ENCODE peak calls at places on chromosomes 16 and 17, in six cellular contexts. A is K562, C is SK-N-SH, S is HepG2, G is H1, J is HCT116. N is an unnamed sample.

GRCh38 chr16:19008770-19009169 is 25.0 kb downstream of the TMC7 start:
- DNase-seq in C (no peak), G (no peak), A (no peak), S (peak), J (no peak), N (no peak)

GRCh38 chr17:38628441-38628840 is 22.7 kb upstream of the SRCIN1 start:
- DNase-seq in S (peak), J (peak), C (peak), G (no peak), A (peak), N (no peak)

GRCh38 chr17:44249501-44250246 is 18.3 kb downstream of the SLC4A1 start:
- DNase-seq in S (no peak), A (no peak), J (no peak), C (no peak), G (no peak), N (no peak)

GRCh38 chr16:685967-686366 is 1.8 kb upstream of the JMJD8 start:
- DNase-seq in G (peak), A (no peak), S (peak), J (no peak), C (peak), N (peak)

GRCh38 chr17:48001187-48001586 is 30.3 kb downstream of the CDK5RAP3 start:
- DNase-seq in A (no peak), C (no peak), G (no peak), J (no peak), S (no peak), N (no peak)

GRCh38 chr17:20073056-20073979 is 64.2 kb downstream of the SPECC1 start:
- DNase-seq in C (no peak), G (no peak), J (no peak), A (no peak), S (no peak), N (no peak)

GRCh38 chr17:56656961-56657360 is 63.5 kb downstream of the NOG start:
- DNase-seq in J (no peak), C (no peak), S (no peak), G (no peak), A (no peak), N (no peak)

GRCh38 chr17:66737524-66737923 is 97.4 kb upstream of the CACNG5 start:
- DNase-seq in J (no peak), A (no peak), C (no peak), G (no peak), S (no peak), N (peak)

GRCh38 chr16:3874242-3874641 is 6.3 kb downstream of the CREBBP start:
- DNase-seq in J (no peak), C (no peak), A (no peak), S (no peak), G (no peak), N (no peak)

GRCh38 chr16:21156767-21157467 is 1.6 kb upstream of the LDAF1 start:
- DNase-seq in S (peak), C (peak), A (peak), G (peak), J (peak), N (peak)

GRCh38 chr16:31354394-31355291 is at the start of gene ITGAX:
- DNase-seq in J (no peak), G (no peak), A (peak), S (no peak), C (peak), N (peak)
- TF ChIP-seq POLR2AphosphoS5 in J (peak), G (no peak), A (no peak), S (no peak), C (no peak), N (no peak)

DNA sequence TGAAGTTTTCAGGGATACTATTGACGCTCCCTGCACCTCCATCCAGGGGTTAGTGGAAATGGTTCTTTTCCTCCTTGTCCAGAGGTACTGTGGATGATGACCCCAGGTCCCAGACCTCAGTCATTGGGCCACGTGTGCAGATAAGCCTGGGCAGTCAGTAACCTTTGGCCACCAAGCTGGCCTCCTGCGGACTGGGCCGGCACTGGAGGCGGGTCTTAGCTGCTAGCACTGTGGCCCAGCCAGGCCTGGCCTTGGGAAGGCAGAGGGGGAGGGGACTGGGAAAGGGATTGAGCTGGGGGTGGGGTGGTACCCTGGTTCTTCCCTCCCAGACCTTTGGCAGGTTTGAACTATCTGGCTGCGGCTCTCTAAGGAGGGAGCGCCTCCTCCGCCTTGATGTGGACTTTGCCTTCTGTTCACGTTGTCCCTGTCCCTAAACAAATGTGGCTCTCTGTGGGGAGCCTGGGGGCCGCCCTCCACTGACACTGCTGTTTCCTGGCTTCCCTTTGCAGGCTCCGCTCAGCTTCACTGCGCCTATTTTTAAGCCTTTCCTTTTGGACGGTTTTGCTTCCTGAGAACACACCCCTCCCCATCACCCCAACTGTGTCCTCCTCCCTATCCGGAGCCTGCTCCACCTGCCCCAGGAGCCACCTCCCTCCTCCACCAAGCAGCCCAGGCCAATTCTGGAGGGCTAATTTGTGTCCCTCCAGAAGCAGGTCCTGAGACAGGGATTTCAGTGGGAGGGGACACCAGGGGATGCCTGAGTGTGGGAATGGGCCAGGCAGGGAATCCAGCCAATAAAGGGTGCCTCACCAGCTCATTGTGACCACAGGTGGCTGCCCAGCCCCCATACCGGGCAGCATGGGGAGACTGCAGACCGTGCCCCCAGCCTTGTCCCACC is 251.9 kb downstream of the SEC14L1 start:
- DNase-seq in A (peak), J (no peak), G (peak), C (peak), S (peak), N (no peak)
- H3K9ac ChIP-seq in A (no peak), J (no peak), G (no peak), C (peak), S (peak), N (peak)

GRCh38 chr17:40536731-40537171 is 28.5 kb downstream of the CCR7 start:
- DNase-seq in A (no peak), S (no peak), G (no peak), J (no peak), C (no peak), N (peak)

GRCh38 chr17:40538936-40539705 is 26.2 kb downstream of the CCR7 start:
- DNase-seq in G (no peak), S (no peak), A (no peak), C (no peak), J (no peak), N (peak)

GRCh38 chr17:40535924-40536717 is 29.2 kb downstream of the CCR7 start:
- DNase-seq in G (no peak), C (no peak), A (peak), S (no peak), J (no peak), N (peak)

GRCh38 chr17:40539711-40540411 is 25.4 kb downstream of the CCR7 start:
- DNase-seq in G (no peak), C (no peak), S (no peak), J (no peak), A (no peak), N (no peak)

DNA sequence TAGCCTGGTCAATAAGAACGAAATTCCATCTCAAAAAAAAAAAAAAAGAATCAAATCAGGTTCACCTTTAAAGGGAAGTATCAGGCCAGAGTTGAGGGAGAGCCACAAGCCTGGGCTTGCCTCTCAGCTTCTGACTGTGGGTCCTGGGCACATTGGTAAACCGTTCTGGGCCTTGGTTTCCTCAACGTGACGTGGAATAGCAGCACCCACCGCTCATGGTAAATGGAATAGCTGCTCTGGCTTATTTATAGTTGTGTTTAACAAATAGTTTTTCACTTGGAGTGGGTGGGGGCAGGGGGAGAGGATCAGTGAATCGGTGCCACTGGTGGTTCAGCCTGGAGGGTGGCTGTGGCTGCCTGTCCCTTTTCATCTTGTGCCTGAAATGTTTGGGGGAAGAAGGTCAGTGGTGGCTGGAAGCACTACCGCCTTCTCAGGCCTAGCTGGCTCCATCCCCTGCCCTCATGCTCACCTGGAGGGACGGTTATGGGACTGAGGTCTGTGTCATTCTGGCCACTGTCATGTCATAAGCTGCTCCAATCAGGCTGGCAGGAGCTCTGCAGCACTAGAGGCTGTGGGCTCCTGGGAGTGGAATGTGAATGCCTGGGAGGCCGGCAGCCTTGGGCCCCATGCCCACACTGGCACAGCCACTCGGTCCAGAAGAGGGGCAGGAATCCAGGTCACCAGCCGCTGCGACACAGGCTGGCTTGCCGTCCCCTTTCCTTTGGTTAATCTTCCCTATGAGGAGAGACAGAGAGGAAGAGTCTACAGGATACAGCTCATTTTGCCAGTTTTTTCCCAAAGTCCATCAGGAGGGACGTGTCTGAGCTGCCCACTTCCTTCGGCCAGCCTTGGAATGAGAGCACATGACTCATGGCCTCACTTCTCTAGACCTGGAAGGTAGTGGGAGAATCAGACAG is 27.0 kb downstream of the CCR7 start:
- DNase-seq in C (no peak), S (no peak), A (no peak), J (no peak), G (no peak), N (no peak)
- TF ChIP-seq POLR2AphosphoS5 in C (no peak), S (no peak), A (no peak), J (no peak), G (no peak), N (no peak)

GRCh38 chr17:67753026-67753425 is 35.3 kb downstream of the NOL11 start:
- DNase-seq in J (no peak), C (no peak), G (peak), S (no peak), A (no peak), N (no peak)
- H3K9ac ChIP-seq in J (no peak), C (no peak), G (no peak), S (no peak), A (no peak), N (no peak)

GRCh38 chr17:76473541-76473985 is 6.2 kb downstream of the AANAT start:
- DNase-seq in C (peak), G (peak), J (no peak), A (peak), S (no peak), N (no peak)
- TF ChIP-seq POLR2AphosphoS5 in C (no peak), G (no peak), J (no peak), A (no peak), S (no peak), N (no peak)